ENCODE peak calls at places on chromosomes 3 and 15, in four cellular contexts. D, A, M and Y are unnamed samples.

GRCh38 chr3:115325539-115325938 is 178.5 kb upstream of the ZBTB20 start:
- DNase-seq in D (no peak), A (peak; percentile 23), M (no peak), Y (no peak)

GRCh38 chr3:36689560-36689959 is 74.8 kb downstream of the DCLK3 start:
- DNase-seq in A (no peak), M (no peak), D (no peak), Y (no peak)

GRCh38 chr15:43799209-43799944 is 643 bp downstream of the SERINC4 start:
- DNase-seq in A (no peak), D (no peak), M (no peak), Y (no peak)

GRCh38 chr15:91948001-91948608 is 94.6 kb downstream of the SLCO3A1 start:
- DNase-seq in A (no peak), M (no peak), D (no peak), Y (no peak)

GRCh38 chr3:148930785-148931184 is 60.6 kb upstream of the GYG1 start:
- DNase-seq in M (no peak), D (no peak), A (peak; percentile 36), Y (no peak)

GRCh38 chr15:68014219-68014618 is 39.9 kb upstream of the PIAS1 start:
- DNase-seq in A (no peak), M (no peak), D (no peak), Y (no peak)

GRCh38 chr3:50587806-50588758 is 18.8 kb downstream of the HEMK1 start:
- DNase-seq in D (no peak), A (no peak), M (no peak), Y (no peak)

GRCh38 chr15:85760049-85760448 is 34.7 kb downstream of the KLHL25 start:
- DNase-seq in M (peak; percentile 7), D (no peak), A (no peak), Y (no peak)

GRCh38 chr3:177157492-177157891 is 39.8 kb downstream of the TBL1XR1 start:
- DNase-seq in A (no peak), M (no peak), D (no peak), Y (no peak)

GRCh38 chr3:55860040-55860439 is 372.9 kb upstream of the WNT5A start:
- DNase-seq in A (no peak), M (no peak), D (no peak), Y (no peak)

GRCh38 chr3:130755666-130756065 is 9.0 kb upstream of the PIK3R4 start:
- DNase-seq in D (no peak), M (no peak), A (no peak), Y (no peak)

GRCh38 chr3:132321321-132321720 is 4.1 kb downstream of the ACP3 start:
- DNase-seq in D (no peak), A (no peak), M (no peak), Y (no peak)

GRCh38 chr3:102106421-102107097 is 257.2 kb downstream of the NFKBIZ start:
- DNase-seq in M (no peak), D (peak; percentile 61), A (no peak), Y (no peak)

GRCh38 chr15:58501006-58501405 is 69.2 kb downstream of the LIPC start:
- DNase-seq in D (no peak), A (no peak), M (no peak), Y (no peak)

GRCh38 chr15:70318594-70318993 is 220.9 kb upstream of the TLE3 start:
- DNase-seq in M (no peak), D (no peak), A (peak; percentile 29), Y (no peak)

GRCh38 chr15:100265641-100266035 is 76.1 kb downstream of the ADAMTS17 start:
- DNase-seq in M (no peak), A (no peak), D (no peak), Y (no peak)

GRCh38 chr3:66490984-66491383 is 9.8 kb downstream of the LRIG1 start:
- DNase-seq in M (no peak), D (no peak), A (no peak), Y (no peak)

GRCh38 chr3:187975571-187976360 is 178.2 kb upstream of the LPP start:
- DNase-seq in D (no peak), A (peak; percentile 12), M (no peak), Y (no peak)

GRCh38 chr15:101543026-101543390 is 53.5 kb upstream of the PCSK6 start:
- DNase-seq in D (no peak), A (no peak), M (no peak), Y (no peak)

GRCh38 chr15:60118146-60118545 is 114.0 kb downstream of the FOXB1 start:
- DNase-seq in A (no peak), D (no peak), M (no peak), Y (no peak)

GRCh38 chr3:102035118-102035517 is 185.8 kb downstream of the NFKBIZ start:
- DNase-seq in D (no peak), A (no peak), M (no peak), Y (no peak)

GRCh38 chr3:127170794-127171193 is 22.1 kb upstream of the PRR23E start:
- DNase-seq in D (no peak), M (no peak), A (peak; percentile 83), Y (peak; percentile 80)

GRCh38 chr15:59879506-59879905 is 124.6 kb upstream of the FOXB1 start:
- DNase-seq in D (no peak), M (no peak), A (peak; percentile 55), Y (no peak)

GRCh38 chr3:126544596-126545281 is 14.0 kb downstream of the C3orf22 start:
- DNase-seq in M (peak; percentile 10), D (no peak), A (no peak), Y (peak; percentile 28)